ENCODE peak calls at places on chromosome 1, in seven cellular contexts. One of them, this sample, is unnamed.
A peak's percentile ranks its signal among the peaks of the same experiment; 100 is the strongest.

GRCh38 chr1:180530501-180530900 is 28.1 kb upstream of the ACBD6 start:
- DNase-seq in NCI-H524: no peak
- DNase-seq in stimulated activated naive CD4-positive, alpha-beta T cell: no peak
- DNase-seq in tibial nerve: no peak
- DNase-seq in RPMI8226: no peak
- DNase-seq in cardiac muscle cell: peak; percentile 92
- DNase-seq in stomach: no peak
- DNase-seq in this sample: no peak

GRCh38 chr1:232186936-232187335 is 443.0 kb downstream of the SIPA1L2 start:
- DNase-seq in NCI-H524: peak; percentile 41
- DNase-seq in stimulated activated naive CD4-positive, alpha-beta T cell: no peak
- DNase-seq in tibial nerve: no peak
- DNase-seq in RPMI8226: no peak
- DNase-seq in cardiac muscle cell: no peak
- DNase-seq in stomach: no peak
- DNase-seq in this sample: no peak

GRCh38 chr1:161090617-161091016 is 1.3 kb upstream of the NECTIN4 start:
- DNase-seq in NCI-H524: no peak
- DNase-seq in stimulated activated naive CD4-positive, alpha-beta T cell: peak; percentile 10
- DNase-seq in tibial nerve: no peak
- DNase-seq in RPMI8226: no peak
- DNase-seq in cardiac muscle cell: no peak
- DNase-seq in stomach: no peak
- DNase-seq in this sample: no peak

GRCh38 chr1:205536759-205537361 is 32.4 kb downstream of the CDK18 start:
- DNase-seq in NCI-H524: no peak
- DNase-seq in stimulated activated naive CD4-positive, alpha-beta T cell: no peak
- DNase-seq in tibial nerve: no peak
- DNase-seq in RPMI8226: peak; percentile 46
- DNase-seq in cardiac muscle cell: no peak
- DNase-seq in stomach: peak; percentile 85
- DNase-seq in this sample: no peak

GRCh38 chr1:37944091-37944763 is 2.6 kb downstream of the INPP5B start:
- DNase-seq in NCI-H524: no peak
- DNase-seq in stimulated activated naive CD4-positive, alpha-beta T cell: no peak
- DNase-seq in tibial nerve: no peak
- DNase-seq in RPMI8226: no peak
- DNase-seq in cardiac muscle cell: no peak
- DNase-seq in stomach: no peak
- DNase-seq in this sample: no peak

GRCh38 chr1:15807121-15807520 is 328 bp downstream of the UQCRHL start:
- DNase-seq in NCI-H524: no peak
- DNase-seq in stimulated activated naive CD4-positive, alpha-beta T cell: no peak
- DNase-seq in tibial nerve: no peak
- DNase-seq in RPMI8226: no peak
- DNase-seq in cardiac muscle cell: no peak
- DNase-seq in stomach: no peak
- DNase-seq in this sample: no peak

GRCh38 chr1:169151338-169151837 is 44.9 kb downstream of the ATP1B1 start:
- DNase-seq in NCI-H524: no peak
- DNase-seq in stimulated activated naive CD4-positive, alpha-beta T cell: no peak
- DNase-seq in tibial nerve: no peak
- DNase-seq in RPMI8226: no peak
- DNase-seq in cardiac muscle cell: no peak
- DNase-seq in stomach: no peak
- DNase-seq in this sample: no peak

GRCh38 chr1:121586369-121587229 is 401.8 kb downstream of the SRGAP2C start:
- DNase-seq in NCI-H524: no peak
- DNase-seq in stimulated activated naive CD4-positive, alpha-beta T cell: peak; percentile 18
- DNase-seq in tibial nerve: no peak
- DNase-seq in RPMI8226: peak; percentile 23
- DNase-seq in cardiac muscle cell: no peak
- DNase-seq in stomach: peak; percentile 71
- DNase-seq in this sample: no peak

GRCh38 chr1:89894210-89894668 is 73.4 kb downstream of the LRRC8D start:
- DNase-seq in NCI-H524: no peak
- DNase-seq in stimulated activated naive CD4-positive, alpha-beta T cell: no peak
- DNase-seq in tibial nerve: no peak
- DNase-seq in RPMI8226: no peak
- DNase-seq in cardiac muscle cell: peak; percentile 91
- DNase-seq in stomach: no peak
- DNase-seq in this sample: peak; percentile 95